ENCODE peak calls at places on chromosome 16, in five cellular contexts. M is IMR-90, Q is tibial artery, O is pancreas, X is cardiac muscle cell. L is an unnamed sample. For H3K4me1 and H3K9me3, the result is how much of the 10 kb centered on the place peaks cover.

GRCh38 chr16:50616883-50617629 is 64.1 kb downstream of the SNX20 start:
- DNase-seq in Q (no peak), M (no peak), X (peak), O (no peak), L (no peak)

GRCh38 chr16:8872967-8873865 is 4.4 kb upstream of the CARHSP1 start:
- DNase-seq in M (no peak), O (no peak), Q (no peak), X (no peak), L (no peak)

GRCh38 chr16:53045554-53046250 is 7.0 kb downstream of the CHD9NB start:
- DNase-seq in X (no peak), O (peak), Q (no peak), M (no peak), L (no peak)

GRCh38 chr16:53504161-53504663 is 1.2 kb upstream of the AKTIP start:
- DNase-seq in Q (peak), O (peak), M (peak), X (peak), L (peak)

GRCh38 chr16:72554935-72555334 is 383.0 kb upstream of the PMFBP1 start:
- DNase-seq in M (peak), O (no peak), X (no peak), Q (no peak), L (no peak)

GRCh38 chr16:17529982-17530760 is 59.4 kb upstream of the XYLT1 start:
- DNase-seq in O (no peak), X (no peak), Q (no peak), M (no peak), L (no peak)

GRCh38 chr16:81627024-81627423 is 152.1 kb upstream of the PLCG2 start:
- DNase-seq in O (no peak), X (no peak), Q (no peak), M (peak), L (no peak)

GRCh38 chr16:47887496-47887895 is 268.3 kb downstream of the ABCC12 start:
- DNase-seq in M (peak), O (no peak), Q (no peak), X (no peak), L (no peak)

GRCh38 chr16:4695473-4696171 is 2.3 kb downstream of the NUDT16L1 start:
- DNase-seq in O (no peak), M (no peak), Q (peak), X (no peak), L (no peak)

GRCh38 chr16:30896203-30896889 is at the start of gene CTF1:
- DNase-seq in O (peak), Q (peak), M (peak), X (peak), L (no peak)

GRCh38 chr16:24002619-24003018 is 166.8 kb downstream of the PRKCB start:
- DNase-seq in Q (no peak), M (no peak), O (no peak), X (no peak), L (no peak)

GRCh38 chr16:81457326-81458133 is 12.9 kb downstream of the CMIP start:
- DNase-seq in X (no peak), O (no peak), Q (no peak), M (peak), L (no peak)

GRCh38 chr16:21338537-21339268 is 60.6 kb upstream of the CRYM start:
- DNase-seq in O (no peak), M (no peak), X (no peak), Q (no peak), L (no peak)

GRCh38 chr16:68363847-68364600 is 53.2 kb downstream of the PRMT7 start:
- DNase-seq in X (no peak), M (peak), Q (no peak), O (no peak), L (no peak)

GRCh38 chr16:47096297-47096696 is 47.4 kb downstream of the NETO2 start:
- DNase-seq in X (no peak), Q (no peak), O (no peak), M (no peak), L (no peak)

GRCh38 chr16:76614255-76614654 is 337.1 kb downstream of the CNTNAP4 start:
- DNase-seq in Q (no peak), M (no peak), O (peak), X (no peak), L (peak)

GRCh38 chr16:53863861-53864260 is 159.9 kb downstream of the FTO start:
- DNase-seq in O (no peak), M (no peak), X (no peak), Q (no peak), L (no peak)

GRCh38 chr16:72739577-72739976 is 308.4 kb downstream of the ZFHX3 start:
- DNase-seq in Q (no peak), O (no peak), X (peak), M (peak), L (no peak)

GRCh38 chr16:80841231-80841630 is 36.8 kb upstream of the CDYL2 start:
- DNase-seq in M (no peak), O (no peak), X (no peak), Q (no peak), L (no peak)

GRCh38 chr16:85988306-85988705 is 89.3 kb downstream of the IRF8 start:
- DNase-seq in Q (no peak), O (no peak), X (no peak), M (no peak), L (no peak)

GRCh38 chr16:50879873-50880695 is 138.2 kb downstream of the CYLD start:
- DNase-seq in O (peak), X (peak), Q (no peak), M (no peak), L (no peak)

GRCh38 chr16:50315346-50315997 is 49.1 kb downstream of the ADCY7 start:
- DNase-seq in Q (peak), M (no peak), X (no peak), O (no peak), L (peak)

GRCh38 chr16:67391424-67392300 is 1.6 kb downstream of the TPPP3 start:
- DNase-seq in O (peak), Q (peak), X (no peak), M (no peak), L (no peak)

GRCh38 chr16:47604306-47604705 is 143.2 kb downstream of the PHKB start:
- DNase-seq in X (no peak), Q (no peak), M (no peak), O (no peak), L (no peak)

GRCh38 chr16:50151744-50152143 is 1.4 kb upstream of the TENT4B start:
- DNase-seq in M (no peak), O (no peak), Q (no peak), X (no peak), L (no peak)

GRCh38 chr16:89045181-89045815 is 48.4 kb upstream of the ACSF3 start:
- DNase-seq in Q (no peak), M (no peak), O (no peak), X (no peak), L (peak)

GRCh38 chr16:57775661-57776469 is 26.4 kb downstream of the KIFC3 start:
- DNase-seq in X (peak), M (no peak), O (no peak), Q (no peak), L (peak)

GRCh38 chr16:17271687-17272086 is 199.1 kb downstream of the XYLT1 start:
- DNase-seq in M (peak), Q (peak), X (peak), O (peak), L (peak)

GRCh38 chr16:75011634-75012307 is 12.9 kb downstream of the ZNRF1 start:
- DNase-seq in O (no peak), X (no peak), Q (no peak), M (peak), L (no peak)

GRCh38 chr16:20833081-20833480 is 26.8 kb downstream of the REXO5 start:
- DNase-seq in X (no peak), Q (no peak), O (no peak), M (no peak), L (no peak)

GRCh38 chr16:9854665-9855064 is 327.6 kb downstream of the GRIN2A start:
- DNase-seq in O (no peak), M (no peak), X (no peak), Q (no peak), L (no peak)

GRCh38 chr16:1690810-1691209 is 12.7 kb downstream of the JPT2 start:
- DNase-seq in X (no peak), Q (no peak), M (no peak), O (no peak), L (no peak)
- H3K4me1 ChIP-seq in X (under half), Q (under half), M (under half), O (under half), L (under half)

GRCh38 chr16:83044589-83044988 is 417.8 kb downstream of the CDH13 start:
- DNase-seq in X (no peak), M (no peak), Q (no peak), O (no peak), L (no peak)

GRCh38 chr16:83037884-83038283 is 411.1 kb downstream of the CDH13 start:
- DNase-seq in X (no peak), O (no peak), M (no peak), Q (no peak), L (no peak)

GRCh38 chr16:83045790-83046189 is 419.0 kb downstream of the CDH13 start:
- DNase-seq in O (no peak), M (no peak), X (no peak), Q (no peak), L (no peak)

GRCh38 chr16:83037102-83037501 is 410.3 kb downstream of the CDH13 start:
- DNase-seq in M (no peak), Q (no peak), X (no peak), O (no peak), L (no peak)

DNA sequence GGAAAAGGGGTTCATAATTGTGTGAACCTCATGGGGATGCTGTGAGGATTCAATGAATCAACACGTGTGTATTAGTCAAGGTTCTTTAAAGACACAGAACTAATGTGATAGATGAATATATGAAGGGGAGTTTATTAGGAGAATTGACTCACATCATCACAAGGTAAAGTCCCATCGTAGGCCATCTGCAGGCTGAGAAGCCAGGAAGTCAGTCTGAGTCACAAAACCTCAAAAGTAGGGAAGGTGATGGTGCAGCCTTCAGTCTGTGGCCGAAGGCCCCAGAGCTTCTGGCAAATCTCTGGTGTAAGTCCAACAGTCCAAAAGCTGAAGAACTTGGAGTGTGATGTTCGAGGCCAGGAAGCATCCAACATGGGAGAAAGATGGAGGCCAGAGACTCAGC is 413.4 kb downstream of the CDH13 start:
- DNase-seq in O (no peak), Q (no peak), M (peak), X (no peak), L (no peak)
- H3K9me3 ChIP-seq in O (under half), Q (under half), M (under half), X (under half), L (under half)

GRCh38 chr16:879461-879861 is 78.9 kb upstream of the GNG13 start:
- DNase-seq in Q (no peak), X (no peak), M (no peak), O (no peak), L (peak)

GRCh38 chr16:879986-880385 is 79.5 kb upstream of the GNG13 start:
- DNase-seq in X (no peak), M (no peak), Q (no peak), O (no peak), L (peak)

GRCh38 chr16:877242-878065 is 76.9 kb upstream of the GNG13 start:
- DNase-seq in Q (no peak), M (no peak), X (no peak), O (no peak), L (no peak)

GRCh38 chr16:878071-878784 is 77.7 kb upstream of the GNG13 start:
- DNase-seq in X (no peak), M (peak), O (no peak), Q (no peak), L (peak)

DNA sequence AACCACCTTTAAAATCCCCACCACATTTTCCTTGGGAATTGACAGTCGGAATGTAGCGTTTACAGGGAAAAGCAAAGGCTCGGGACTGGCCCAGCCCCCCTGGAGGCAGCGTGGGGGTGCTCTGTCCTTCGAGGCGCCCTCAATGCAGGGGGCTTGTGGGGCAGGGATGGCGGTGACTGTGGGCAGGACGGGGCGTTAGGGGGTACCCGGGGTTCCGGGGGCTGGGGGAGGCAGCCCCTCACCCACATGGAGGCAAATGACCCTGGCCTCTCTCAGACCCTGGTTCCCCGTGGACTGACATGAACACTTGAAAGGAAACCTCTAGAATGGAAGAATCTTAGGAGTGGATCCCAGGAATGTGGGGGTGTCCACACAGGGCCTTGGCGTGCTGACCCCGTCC is 78.4 kb upstream of the GNG13 start:
- DNase-seq in O (no peak), Q (no peak), M (no peak), X (no peak), L (no peak)
- H3K4me1 ChIP-seq in O (under half), Q (under half), M (under half), X (under half), L (under half)

GRCh38 chr16:71441348-71441781 is 489 bp downstream of the TLE7 start:
- DNase-seq in M (no peak), X (no peak), O (no peak), Q (no peak), L (peak)
- H3K9me3 ChIP-seq in M (under half), X (under half), O (under half), Q (under half), L (under half)

DNA sequence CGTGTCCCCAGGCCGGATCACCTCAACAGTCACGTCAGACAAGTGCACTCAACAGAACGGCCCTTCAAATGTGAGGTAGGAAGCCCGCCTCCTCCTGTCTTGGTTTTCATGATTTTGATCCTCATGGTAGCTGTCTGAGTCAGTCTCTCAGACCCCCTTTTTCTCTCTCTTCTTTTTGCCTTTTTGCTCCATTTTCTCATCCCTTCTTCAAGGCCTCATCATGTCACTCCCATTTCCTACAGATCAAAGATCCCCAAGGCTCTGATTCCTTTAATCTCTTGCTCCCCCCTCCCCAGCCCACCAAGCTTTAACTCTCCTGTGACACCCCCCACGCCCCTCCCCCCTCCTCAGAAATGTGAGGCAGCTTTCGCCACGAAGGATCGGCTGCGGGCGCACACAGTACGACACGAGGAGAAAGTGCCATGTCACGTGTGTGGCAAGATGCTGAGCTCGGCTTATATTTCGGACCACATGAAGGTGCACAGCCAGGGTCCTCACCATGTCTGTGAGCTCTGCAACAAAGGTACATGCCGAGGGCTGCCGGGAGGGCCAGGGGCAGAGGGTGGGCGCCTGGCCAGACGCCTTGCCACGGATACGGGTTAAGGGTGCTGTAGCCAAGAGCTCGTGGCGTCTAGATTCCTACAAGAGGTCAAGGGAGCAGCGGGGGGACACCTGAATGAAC is 2.0 kb downstream of the MAZ start:
- DNase-seq in Q (peak), M (no peak), X (no peak), O (peak), L (peak)
- H3K4me1 ChIP-seq in Q (under half), M (under half), X (under half), O (under half), L (under half)

DNA sequence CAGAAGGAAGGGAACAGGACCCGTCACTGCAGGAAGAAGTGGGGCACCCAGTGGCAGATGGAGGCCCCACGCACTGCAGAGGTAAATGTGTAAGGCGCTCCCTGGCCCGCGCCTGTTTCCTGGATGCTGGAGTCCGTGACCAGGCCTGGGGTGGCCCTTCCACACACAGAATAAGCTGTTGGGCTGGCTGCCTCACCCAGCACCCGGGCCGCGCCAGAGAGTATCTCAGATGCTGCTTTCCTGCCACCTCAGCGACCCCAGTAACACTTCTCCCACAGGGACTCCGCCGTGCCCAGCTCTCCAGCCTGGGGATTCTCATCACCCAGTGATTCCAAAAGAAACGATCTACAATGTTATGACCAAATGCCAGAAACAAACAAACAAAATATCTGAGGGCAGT is 1993.1 kb downstream of the TP53TG3F start:
- DNase-seq in O (no peak), X (no peak), Q (no peak), M (no peak), L (no peak)
- H3K9me3 ChIP-seq in O (under half), X (under half), Q (under half), M (under half), L (under half)